ENCODE peak calls at places on chromosome 14, in ten cellular contexts. Q, R, J, U, A, N, B, L, S and O are unnamed samples.
A peak's percentile ranks its signal among the peaks of the same experiment; 100 is the strongest.

GRCh38 chr14:54676822-54677708 is 110.1 kb downstream of the SAMD4A start:
- DNase-seq in Q (peak; percentile 39), R (no peak), J (peak; percentile 94), U (peak; percentile 75), A (peak; percentile 88), N (peak; percentile 95), B (peak; percentile 69), L (peak; percentile 91), S (peak; percentile 92), O (no peak)

GRCh38 chr14:74109369-74109768 is 24.6 kb downstream of the LIN52 start:
- DNase-seq in Q (no peak), R (no peak), J (no peak), U (no peak), A (no peak), N (no peak), B (no peak), L (no peak), S (no peak), O (no peak)

GRCh38 chr14:85464135-85464534 is 65.8 kb upstream of the FLRT2 start:
- DNase-seq in Q (no peak), R (no peak), J (no peak), U (no peak), A (no peak), N (no peak), B (no peak), L (no peak), S (no peak), O (no peak)

GRCh38 chr14:76958975-76959710 is 69.4 kb downstream of the IRF2BPL start:
- DNase-seq in Q (peak; percentile 76), R (no peak), J (peak; percentile 75), U (peak; percentile 64), A (peak; percentile 81), N (peak; percentile 81), B (peak; percentile 95), L (no peak), S (peak; percentile 80), O (peak; percentile 67)

GRCh38 chr14:21923820-21924219 is 250.2 kb upstream of the OR4E1 start:
- DNase-seq in Q (no peak), R (peak; percentile 19), J (no peak), U (no peak), A (no peak), N (peak; percentile 88), B (no peak), L (no peak), S (no peak), O (no peak)

GRCh38 chr14:75978249-75978731 is 3.5 kb downstream of the TGFB3 start:
- DNase-seq in Q (no peak), R (no peak), J (no peak), U (no peak), A (no peak), N (no peak), B (no peak), L (no peak), S (peak; percentile 31), O (no peak)

GRCh38 chr14:91580886-91581615 is 70.9 kb upstream of the PPP4R3A start:
- DNase-seq in Q (no peak), R (no peak), J (no peak), U (no peak), A (peak; percentile 69), N (no peak), B (no peak), L (no peak), S (no peak), O (no peak)

GRCh38 chr14:72700338-72701231 is 193.3 kb downstream of the DPF3 start:
- DNase-seq in Q (no peak), R (no peak), J (no peak), U (no peak), A (no peak), N (no peak), B (no peak), L (no peak), S (no peak), O (no peak)

GRCh38 chr14:68621400-68622365 is 171.2 kb downstream of the ZFP36L1 start:
- DNase-seq in Q (peak; percentile 61), R (no peak), J (no peak), U (no peak), A (no peak), N (no peak), B (no peak), L (no peak), S (peak; percentile 71), O (no peak)

GRCh38 chr14:100778078-100778927 is 47.6 kb upstream of the MEG3 start:
- DNase-seq in Q (no peak), R (no peak), J (no peak), U (no peak), A (no peak), N (no peak), B (no peak), L (no peak), S (no peak), O (no peak)

GRCh38 chr14:26531894-26532293 is 65.9 kb downstream of the NOVA1 start:
- DNase-seq in Q (no peak), R (no peak), J (peak; percentile 59), U (no peak), A (no peak), N (no peak), B (no peak), L (no peak), S (peak; percentile 13), O (no peak)

GRCh38 chr14:34331728-34332623 is 130.1 kb downstream of the SPTSSA start:
- DNase-seq in Q (peak; percentile 40), R (peak; percentile 45), J (peak; percentile 43), U (peak; percentile 57), A (peak; percentile 47), N (peak; percentile 67), B (no peak), L (peak; percentile 32), S (peak; percentile 55), O (peak; percentile 59)

GRCh38 chr14:100761481-100761880 is 34.8 kb downstream of the DLK1 start:
- DNase-seq in Q (no peak), R (no peak), J (no peak), U (peak; percentile 40), A (peak; percentile 31), N (no peak), B (no peak), L (peak; percentile 36), S (peak; percentile 92), O (no peak)

GRCh38 chr14:59463773-59464650 is 1.2 kb downstream of the GPR135 start:
- DNase-seq in Q (no peak), R (no peak), J (no peak), U (no peak), A (no peak), N (peak; percentile 33), B (no peak), L (no peak), S (peak; percentile 44), O (peak; percentile 70)

GRCh38 chr14:25056688-25057078 is 6.7 kb upstream of the STXBP6 start:
- DNase-seq in Q (no peak), R (no peak), J (no peak), U (no peak), A (no peak), N (no peak), B (no peak), L (no peak), S (no peak), O (no peak)

GRCh38 chr14:80988742-80989429 is 33.5 kb downstream of the TSHR start:
- DNase-seq in Q (no peak), R (no peak), J (no peak), U (no peak), A (peak; percentile 14), N (no peak), B (no peak), L (no peak), S (no peak), O (no peak)

GRCh38 chr14:96065661-96066459 is 26.7 kb downstream of the C14orf132 start:
- DNase-seq in Q (no peak), R (no peak), J (no peak), U (no peak), A (no peak), N (no peak), B (no peak), L (no peak), S (no peak), O (no peak)

GRCh38 chr14:72679591-72680151 is 214.2 kb downstream of the DPF3 start:
- DNase-seq in Q (no peak), R (no peak), J (no peak), U (no peak), A (no peak), N (no peak), B (no peak), L (no peak), S (no peak), O (no peak)

GRCh38 chr14:72677664-72678063 is 216.2 kb downstream of the DPF3 start:
- DNase-seq in Q (no peak), R (no peak), J (no peak), U (no peak), A (peak; percentile 42), N (no peak), B (peak; percentile 4), L (no peak), S (no peak), O (no peak)

GRCh38 chr14:59123975-59124374 is 64.5 kb upstream of the DAAM1 start:
- DNase-seq in Q (no peak), R (no peak), J (peak; percentile 49), U (no peak), A (peak; percentile 46), N (peak; percentile 9), B (peak; percentile 25), L (no peak), S (no peak), O (no peak)

GRCh38 chr14:52015411-52016030 is 26.2 kb downstream of the RTRAF start:
- DNase-seq in Q (peak; percentile 30), R (no peak), J (peak; percentile 17), U (peak; percentile 19), A (no peak), N (peak; percentile 35), B (no peak), L (no peak), S (peak; percentile 23), O (no peak)

GRCh38 chr14:41891624-41892023 is 284.9 kb downstream of the LRFN5 start:
- DNase-seq in Q (no peak), R (no peak), J (no peak), U (no peak), A (no peak), N (no peak), B (no peak), L (no peak), S (no peak), O (no peak)

GRCh38 chr14:80695869-80696268 is 245.7 kb downstream of the CEP128 start:
- DNase-seq in Q (no peak), R (no peak), J (no peak), U (no peak), A (no peak), N (no peak), B (no peak), L (no peak), S (no peak), O (no peak)

GRCh38 chr14:60651051-60651935 is 2.0 kb upstream of the SIX1 start:
- DNase-seq in Q (no peak), R (no peak), J (no peak), U (no peak), A (no peak), N (no peak), B (no peak), L (no peak), S (no peak), O (no peak)

GRCh38 chr14:29925106-29925722 is 2.4 kb downstream of the PRKD1 start:
- DNase-seq in Q (no peak), R (no peak), J (no peak), U (no peak), A (peak; percentile 78), N (no peak), B (peak; percentile 52), L (no peak), S (no peak), O (no peak)

GRCh38 chr14:106622200-106622745 is 1095.9 kb downstream of the TMEM121 start:
- DNase-seq in Q (no peak), R (peak; percentile 44), J (no peak), U (no peak), A (no peak), N (no peak), B (no peak), L (no peak), S (no peak), O (no peak)

GRCh38 chr14:30751646-30752416 is 122.5 kb upstream of the COCH start:
- DNase-seq in Q (no peak), R (no peak), J (peak; percentile 42), U (no peak), A (no peak), N (peak; percentile 20), B (no peak), L (no peak), S (no peak), O (no peak)

GRCh38 chr14:93725002-93725582 is 63.2 kb downstream of the PRIMA1 start:
- DNase-seq in Q (no peak), R (no peak), J (no peak), U (no peak), A (no peak), N (no peak), B (no peak), L (no peak), S (no peak), O (no peak)